ENCODE peak calls at places on chromosomes 4 and X, in eight cellular contexts. F, K, A, I, P, O, B and H are unnamed samples.

GRCh38 chr4:21134994-21135393 is 434.7 kb downstream of the PACRGL start:
- DNase-seq in B (no peak), O (no peak), K (no peak), F (no peak), I (no peak), A (peak), P (no peak), H (peak)

GRCh38 chrX:49111846-49112245 is 11.7 kb downstream of the GPKOW start:
- DNase-seq in P (no peak), A (no peak), I (peak), F (no peak), O (no peak), B (no peak), K (no peak), H (no peak)

GRCh38 chr4:10773010-10773409 is 88.4 kb upstream of the CLNK start:
- DNase-seq in B (no peak), A (no peak), K (no peak), O (no peak), F (no peak), I (no peak), P (no peak), H (no peak)

GRCh38 chr4:61938250-61938846 is 738.2 kb downstream of the ADGRL3 start:
- DNase-seq in B (no peak), O (no peak), P (no peak), A (no peak), I (no peak), K (no peak), F (no peak), H (no peak)

GRCh38 chrX:11143931-11144678 is 33.0 kb downstream of the HCCS start:
- DNase-seq in A (peak), F (no peak), O (no peak), I (peak), K (peak), P (peak), B (peak), H (peak)

GRCh38 chr4:107719211-107719926 is 665 bp downstream of the PAPSS1 start:
- DNase-seq in A (peak), K (no peak), B (peak), O (no peak), I (no peak), P (no peak), F (no peak), H (no peak)

GRCh38 chr4:55733874-55734437 is 85.6 kb upstream of the EXOC1L start:
- DNase-seq in P (peak), B (no peak), A (peak), I (no peak), K (peak), F (peak), O (no peak), H (no peak)

GRCh38 chrX:94204524-94204923 is 530.5 kb downstream of the FAM133A start:
- DNase-seq in B (no peak), I (no peak), P (no peak), O (no peak), F (no peak), K (no peak), A (no peak), H (no peak)

GRCh38 chrX:69158166-69159040 is 6.8 kb downstream of the PJA1 start:
- DNase-seq in K (peak), I (no peak), P (peak), F (peak), O (no peak), B (no peak), A (peak), H (peak)

GRCh38 chrX:46687619-46688018 is 71.3 kb downstream of the SLC9A7 start:
- DNase-seq in I (no peak), O (no peak), A (peak), B (no peak), K (no peak), P (no peak), F (no peak), H (no peak)

GRCh38 chr4:45910511-45910910 is 213.3 kb downstream of the GABRG1 start:
- DNase-seq in K (no peak), I (no peak), O (no peak), F (no peak), A (no peak), P (no peak), B (no peak), H (no peak)

GRCh38 chr4:138680251-138680650 is 335.3 kb upstream of the NOCT start:
- DNase-seq in I (no peak), F (no peak), B (no peak), O (no peak), K (no peak), P (no peak), A (no peak), H (no peak)

GRCh38 chr4:155819066-155819465 is 47.0 kb downstream of the ASIC5 start:
- DNase-seq in B (no peak), I (no peak), F (no peak), A (no peak), P (no peak), O (no peak), K (no peak), H (no peak)

GRCh38 chr4:153084249-153084648 is 120.0 kb upstream of the TRIM2 start:
- DNase-seq in A (no peak), O (no peak), K (no peak), P (no peak), I (no peak), B (no peak), F (no peak), H (no peak)

GRCh38 chr4:26732356-26732755 is 128.3 kb upstream of the STIM2 start:
- DNase-seq in F (no peak), K (no peak), I (no peak), A (no peak), P (no peak), O (no peak), B (no peak), H (no peak)

GRCh38 chr4:95167809-95168208 is 381.0 kb downstream of the UNC5C start:
- DNase-seq in O (no peak), P (no peak), I (no peak), A (no peak), B (no peak), K (no peak), F (no peak), H (no peak)

GRCh38 chr4:145881991-145882390 is 56.6 kb downstream of the ZNF827 start:
- DNase-seq in P (peak), I (no peak), O (no peak), K (no peak), F (no peak), B (no peak), A (no peak), H (no peak)

GRCh38 chrX:31316340-31316991 is 244.6 kb upstream of the FTHL17 start:
- DNase-seq in A (no peak), P (no peak), O (no peak), I (no peak), B (no peak), F (no peak), K (no peak), H (no peak)

GRCh38 chr4:117085185-117085701 is at the start of gene TRAM1L1:
- DNase-seq in K (peak), O (no peak), B (no peak), I (peak), P (peak), A (peak), F (peak), H (no peak)